ENCODE peak calls at places on chromosomes 16 and 17, in seven cellular contexts. One of them, this sample, is unnamed.

GRCh38 chr16:49589721-49590120 is 216.1 kb downstream of the C16orf78 start:
- DNase-seq in fibroblast of the aortic adventitia: no peak
- DNase-seq in GM23338: no peak
- DNase-seq in mammary epithelial cell: no peak
- DNase-seq in endothelial cell of umbilical vein: no peak
- DNase-seq in choroid plexus epithelial cell: no peak
- DNase-seq in fibroblast of lung: no peak
- DNase-seq in this sample: no peak

GRCh38 chr16:17161034-17161433 is 309.7 kb downstream of the XYLT1 start:
- DNase-seq in choroid plexus epithelial cell: no peak
- DNase-seq in fibroblast of lung: no peak
- DNase-seq in endothelial cell of umbilical vein: no peak
- DNase-seq in GM23338: peak
- DNase-seq in mammary epithelial cell: no peak
- DNase-seq in fibroblast of the aortic adventitia: no peak
- DNase-seq in this sample: no peak

GRCh38 chr17:75919611-75920010 is 14.9 kb upstream of the MRPL38 start:
- DNase-seq in GM23338: no peak
- DNase-seq in choroid plexus epithelial cell: no peak
- DNase-seq in endothelial cell of umbilical vein: no peak
- DNase-seq in fibroblast of lung: no peak
- DNase-seq in fibroblast of the aortic adventitia: no peak
- DNase-seq in mammary epithelial cell: no peak
- DNase-seq in this sample: no peak

GRCh38 chr16:57994778-57995177 is 5.7 kb downstream of the ZNF319 start:
- DNase-seq in fibroblast of lung: no peak
- DNase-seq in mammary epithelial cell: peak
- DNase-seq in GM23338: peak
- DNase-seq in choroid plexus epithelial cell: peak
- DNase-seq in endothelial cell of umbilical vein: no peak
- DNase-seq in fibroblast of the aortic adventitia: peak
- DNase-seq in this sample: peak

GRCh38 chr16:84967828-84968227 is 43.5 kb downstream of the ZDHHC7 start:
- DNase-seq in endothelial cell of umbilical vein: no peak
- DNase-seq in GM23338: no peak
- DNase-seq in fibroblast of lung: no peak
- DNase-seq in mammary epithelial cell: no peak
- DNase-seq in choroid plexus epithelial cell: no peak
- DNase-seq in fibroblast of the aortic adventitia: no peak
- DNase-seq in this sample: peak

GRCh38 chr17:46978489-46979022 is 497 bp downstream of the RPRML start:
- DNase-seq in endothelial cell of umbilical vein: no peak
- DNase-seq in choroid plexus epithelial cell: no peak
- DNase-seq in fibroblast of the aortic adventitia: no peak
- DNase-seq in fibroblast of lung: no peak
- DNase-seq in mammary epithelial cell: no peak
- DNase-seq in GM23338: peak
- DNase-seq in this sample: no peak

GRCh38 chr16:67241008-67241900 is 6.0 kb downstream of the FHOD1 start:
- DNase-seq in choroid plexus epithelial cell: peak
- DNase-seq in fibroblast of the aortic adventitia: peak
- DNase-seq in GM23338: peak
- DNase-seq in endothelial cell of umbilical vein: peak
- DNase-seq in fibroblast of lung: peak
- DNase-seq in mammary epithelial cell: peak
- DNase-seq in this sample: peak

GRCh38 chr16:85809645-85810044 is 10.2 kb downstream of the COX4I1 start:
- DNase-seq in fibroblast of the aortic adventitia: no peak
- DNase-seq in fibroblast of lung: no peak
- DNase-seq in GM23338: no peak
- DNase-seq in endothelial cell of umbilical vein: no peak
- DNase-seq in mammary epithelial cell: no peak
- DNase-seq in choroid plexus epithelial cell: no peak
- DNase-seq in this sample: no peak

GRCh38 chr16:1964506-1965471 is at the start of gene RPS2:
- DNase-seq in mammary epithelial cell: peak
- DNase-seq in fibroblast of lung: peak
- DNase-seq in endothelial cell of umbilical vein: peak
- DNase-seq in GM23338: peak
- DNase-seq in choroid plexus epithelial cell: peak
- DNase-seq in fibroblast of the aortic adventitia: peak
- DNase-seq in this sample: peak

GRCh38 chr16:1965610-1966009 is 984 bp upstream of the RPS2 start:
- DNase-seq in mammary epithelial cell: peak
- DNase-seq in fibroblast of the aortic adventitia: no peak
- DNase-seq in choroid plexus epithelial cell: no peak
- DNase-seq in GM23338: no peak
- DNase-seq in fibroblast of lung: no peak
- DNase-seq in endothelial cell of umbilical vein: no peak
- DNase-seq in this sample: no peak

GRCh38 chr16:1964046-1964505 is 550 bp downstream of the RPS2 start:
- DNase-seq in GM23338: no peak
- DNase-seq in choroid plexus epithelial cell: peak
- DNase-seq in fibroblast of the aortic adventitia: peak
- DNase-seq in fibroblast of lung: no peak
- DNase-seq in mammary epithelial cell: peak
- DNase-seq in endothelial cell of umbilical vein: peak
- DNase-seq in this sample: peak

GRCh38 chr16:1968146-1968953 is 1.7 kb downstream of the RNF151 start:
- DNase-seq in fibroblast of the aortic adventitia: no peak
- DNase-seq in endothelial cell of umbilical vein: no peak
- DNase-seq in choroid plexus epithelial cell: no peak
- DNase-seq in mammary epithelial cell: no peak
- DNase-seq in GM23338: peak
- DNase-seq in fibroblast of lung: no peak
- DNase-seq in this sample: no peak

DNA sequence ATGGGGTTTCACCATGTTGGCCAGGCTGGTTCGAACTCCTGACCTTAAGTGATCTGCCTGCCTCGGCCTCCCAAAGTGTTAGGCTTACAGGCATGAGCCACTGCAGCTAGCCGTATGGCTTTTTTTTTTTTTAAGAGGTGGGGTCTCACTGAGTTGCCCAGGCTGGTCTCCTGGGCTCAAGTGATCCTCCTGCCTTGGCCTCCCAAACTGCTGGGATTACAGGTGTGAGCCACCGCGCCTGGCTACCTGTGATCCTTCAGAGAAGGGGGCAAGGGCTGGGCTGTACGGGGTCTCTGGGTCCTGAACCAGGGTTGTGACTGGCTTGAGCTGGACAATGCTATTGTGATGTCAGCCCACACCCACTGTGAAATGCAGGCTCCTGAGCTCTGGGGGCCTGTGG is at the start of gene RNF151:
- DNase-seq in fibroblast of the aortic adventitia: no peak
- DNase-seq in mammary epithelial cell: no peak
- DNase-seq in fibroblast of lung: no peak
- DNase-seq in choroid plexus epithelial cell: no peak
- DNase-seq in endothelial cell of umbilical vein: no peak
- DNase-seq in GM23338: no peak
- DNase-seq in this sample: no peak
- H3K4me3 ChIP-seq in fibroblast of the aortic adventitia: peak
- H3K4me3 ChIP-seq in mammary epithelial cell: peak
- H3K4me3 ChIP-seq in fibroblast of lung: peak
- H3K4me3 ChIP-seq in choroid plexus epithelial cell: peak
- H3K4me3 ChIP-seq in endothelial cell of umbilical vein: peak
- H3K4me3 ChIP-seq in GM23338: peak
- H3K4me3 ChIP-seq in this sample: peak

GRCh38 chr17:9004961-9005285 is 16.4 kb upstream of the NTN1 start:
- DNase-seq in fibroblast of the aortic adventitia: no peak
- DNase-seq in choroid plexus epithelial cell: no peak
- DNase-seq in fibroblast of lung: no peak
- DNase-seq in GM23338: no peak
- DNase-seq in endothelial cell of umbilical vein: no peak
- DNase-seq in mammary epithelial cell: no peak
- DNase-seq in this sample: no peak

GRCh38 chr17:9002610-9003354 is 18.5 kb upstream of the NTN1 start:
- DNase-seq in endothelial cell of umbilical vein: no peak
- DNase-seq in choroid plexus epithelial cell: no peak
- DNase-seq in GM23338: peak
- DNase-seq in fibroblast of lung: peak
- DNase-seq in mammary epithelial cell: peak
- DNase-seq in fibroblast of the aortic adventitia: no peak
- DNase-seq in this sample: no peak

GRCh38 chr17:9004132-9004960 is 17.0 kb upstream of the NTN1 start:
- DNase-seq in fibroblast of the aortic adventitia: no peak
- DNase-seq in endothelial cell of umbilical vein: no peak
- DNase-seq in choroid plexus epithelial cell: no peak
- DNase-seq in fibroblast of lung: no peak
- DNase-seq in GM23338: peak
- DNase-seq in mammary epithelial cell: no peak
- DNase-seq in this sample: no peak

GRCh38 chr17:9002236-9002609 is 19.1 kb upstream of the NTN1 start:
- DNase-seq in fibroblast of lung: no peak
- DNase-seq in choroid plexus epithelial cell: no peak
- DNase-seq in endothelial cell of umbilical vein: no peak
- DNase-seq in mammary epithelial cell: peak
- DNase-seq in GM23338: peak
- DNase-seq in fibroblast of the aortic adventitia: no peak
- DNase-seq in this sample: no peak

DNA sequence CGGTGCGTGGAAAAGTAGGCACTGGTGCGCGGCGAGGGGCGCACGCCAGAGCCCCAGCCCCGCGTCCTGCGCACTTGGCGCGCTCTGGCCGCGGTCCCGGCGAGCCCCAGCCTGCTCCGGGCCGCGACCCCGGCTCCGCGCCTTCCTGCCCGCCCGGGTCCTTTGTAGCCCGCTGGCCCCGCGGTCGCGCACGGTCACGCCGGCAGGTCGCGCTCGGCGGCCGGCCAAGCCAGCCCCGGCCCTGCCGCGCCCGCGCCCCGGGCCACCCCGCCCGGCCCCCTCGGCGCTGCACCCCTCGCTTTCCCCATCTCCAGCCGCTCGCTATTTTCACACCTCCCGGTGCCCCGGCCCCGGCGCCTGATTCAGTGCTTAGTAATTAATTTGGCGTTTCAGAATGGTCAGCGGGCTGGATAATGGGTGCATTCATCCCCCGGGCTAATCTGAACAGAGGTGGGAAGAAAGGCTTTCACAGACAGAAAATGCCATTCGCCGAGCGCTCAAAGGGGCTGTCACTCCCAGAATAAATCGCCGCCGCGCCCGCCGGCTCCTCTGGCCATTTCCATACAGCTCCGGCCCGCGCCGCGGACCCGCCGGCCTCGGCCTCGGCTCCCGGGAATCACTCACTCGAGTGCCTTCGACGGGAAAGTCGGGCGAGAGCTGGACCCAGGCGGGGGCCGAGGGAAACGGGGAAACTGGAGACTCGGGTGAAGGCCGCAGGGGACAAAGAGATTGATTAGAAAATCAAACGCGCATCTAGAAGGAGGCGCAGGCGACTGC is 17.8 kb upstream of the NTN1 start:
- DNase-seq in fibroblast of lung: no peak
- DNase-seq in mammary epithelial cell: peak
- DNase-seq in endothelial cell of umbilical vein: no peak
- DNase-seq in GM23338: peak
- DNase-seq in choroid plexus epithelial cell: no peak
- DNase-seq in fibroblast of the aortic adventitia: no peak
- DNase-seq in this sample: no peak
- TF ChIP-seq CTCF in fibroblast of lung: no peak
- TF ChIP-seq CTCF in mammary epithelial cell: no peak
- TF ChIP-seq CTCF in endothelial cell of umbilical vein: no peak
- TF ChIP-seq CTCF in GM23338: no peak
- TF ChIP-seq CTCF in choroid plexus epithelial cell: no peak
- TF ChIP-seq CTCF in fibroblast of the aortic adventitia: no peak
- TF ChIP-seq CTCF in this sample: no peak

DNA sequence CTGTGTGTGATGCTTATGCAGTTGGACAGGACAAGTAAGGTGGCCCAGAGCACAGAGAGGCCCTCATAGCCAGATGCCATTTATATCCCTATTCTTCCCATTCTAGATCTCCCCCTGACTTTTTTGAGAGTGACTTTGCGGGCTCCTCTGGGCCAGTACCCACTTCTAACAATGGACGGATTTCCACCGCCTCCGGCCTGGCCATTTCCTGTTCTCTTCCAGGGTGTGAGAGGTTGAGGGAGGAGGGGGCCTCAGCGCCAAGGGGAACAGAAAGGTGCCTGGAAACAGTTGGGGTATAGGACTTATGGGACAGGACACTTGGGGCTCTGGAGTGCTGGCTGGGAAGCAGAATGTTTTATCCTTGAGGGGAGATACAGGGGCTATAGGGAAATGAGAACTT is 3.4 kb downstream of the TAOK2 start:
- DNase-seq in fibroblast of the aortic adventitia: no peak
- DNase-seq in choroid plexus epithelial cell: no peak
- DNase-seq in mammary epithelial cell: no peak
- DNase-seq in GM23338: no peak
- DNase-seq in endothelial cell of umbilical vein: peak
- DNase-seq in fibroblast of lung: no peak
- DNase-seq in this sample: no peak
- H3K4me3 ChIP-seq in fibroblast of the aortic adventitia: peak
- H3K4me3 ChIP-seq in choroid plexus epithelial cell: no peak
- H3K4me3 ChIP-seq in mammary epithelial cell: no peak
- H3K4me3 ChIP-seq in GM23338: peak
- H3K4me3 ChIP-seq in endothelial cell of umbilical vein: no peak
- H3K4me3 ChIP-seq in fibroblast of lung: no peak
- H3K4me3 ChIP-seq in this sample: no peak

GRCh38 chr17:62650587-62650986 is 23.1 kb downstream of the MRC2 start:
- DNase-seq in fibroblast of the aortic adventitia: no peak
- DNase-seq in fibroblast of lung: no peak
- DNase-seq in mammary epithelial cell: peak
- DNase-seq in choroid plexus epithelial cell: no peak
- DNase-seq in GM23338: no peak
- DNase-seq in endothelial cell of umbilical vein: no peak
- DNase-seq in this sample: no peak

GRCh38 chr17:62656446-62656845 is 29.0 kb downstream of the MRC2 start:
- DNase-seq in mammary epithelial cell: no peak
- DNase-seq in fibroblast of lung: no peak
- DNase-seq in fibroblast of the aortic adventitia: no peak
- DNase-seq in choroid plexus epithelial cell: no peak
- DNase-seq in endothelial cell of umbilical vein: no peak
- DNase-seq in GM23338: no peak
- DNase-seq in this sample: no peak

GRCh38 chr17:62653831-62654829 is 26.7 kb downstream of the MRC2 start:
- DNase-seq in choroid plexus epithelial cell: peak
- DNase-seq in fibroblast of lung: peak
- DNase-seq in mammary epithelial cell: no peak
- DNase-seq in endothelial cell of umbilical vein: no peak
- DNase-seq in fibroblast of the aortic adventitia: peak
- DNase-seq in GM23338: no peak
- DNase-seq in this sample: peak

GRCh38 chr17:62652251-62653001 is 25.0 kb downstream of the MRC2 start:
- DNase-seq in choroid plexus epithelial cell: peak
- DNase-seq in mammary epithelial cell: peak
- DNase-seq in endothelial cell of umbilical vein: peak
- DNase-seq in fibroblast of lung: peak
- DNase-seq in fibroblast of the aortic adventitia: peak
- DNase-seq in GM23338: peak
- DNase-seq in this sample: peak

DNA sequence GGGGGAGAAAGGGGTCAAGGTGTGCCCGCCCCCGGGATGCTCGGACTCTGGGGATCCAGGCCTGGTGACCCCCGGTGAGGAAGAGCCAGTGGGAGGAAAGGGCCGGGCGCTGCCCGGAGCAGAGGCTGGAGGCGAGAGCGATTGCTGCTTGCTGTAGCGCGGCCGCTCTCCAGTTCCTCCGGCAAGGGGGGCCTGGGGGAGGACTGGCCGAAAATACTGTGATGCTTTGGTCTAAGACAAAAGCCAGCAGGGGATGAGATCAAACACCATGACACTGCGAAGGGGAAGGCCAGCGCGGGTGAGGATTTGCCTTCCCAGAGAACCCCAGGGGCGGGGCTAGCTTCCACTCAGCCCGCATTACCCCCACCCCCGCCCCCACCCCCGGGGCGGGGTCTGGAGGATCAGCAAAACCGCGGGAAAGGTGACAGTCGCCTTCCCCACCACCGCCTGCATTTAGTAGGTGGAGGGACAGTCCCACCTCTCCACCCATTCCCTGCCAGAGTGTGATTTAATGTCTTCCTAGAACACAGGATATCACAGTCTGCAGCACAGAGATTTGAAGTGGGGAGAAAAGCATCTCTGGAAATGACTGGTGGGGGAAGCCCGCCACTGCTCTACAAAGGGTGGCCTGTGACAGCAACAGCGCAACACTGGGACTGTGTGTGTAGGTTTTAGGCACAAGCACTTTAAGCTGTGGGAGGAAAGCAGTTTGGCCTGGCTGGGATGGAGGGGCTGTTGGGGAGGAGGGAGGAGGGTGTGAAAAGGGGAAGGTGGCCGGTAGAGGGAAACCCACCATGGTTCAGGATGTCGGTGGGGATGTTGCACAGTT is 25.7 kb downstream of the MRC2 start:
- DNase-seq in fibroblast of lung: peak
- DNase-seq in GM23338: peak
- DNase-seq in fibroblast of the aortic adventitia: peak
- DNase-seq in choroid plexus epithelial cell: peak
- DNase-seq in endothelial cell of umbilical vein: peak
- DNase-seq in mammary epithelial cell: no peak
- DNase-seq in this sample: peak
- TF ChIP-seq CTCF in fibroblast of lung: peak
- TF ChIP-seq CTCF in GM23338: no peak
- TF ChIP-seq CTCF in fibroblast of the aortic adventitia: peak
- TF ChIP-seq CTCF in choroid plexus epithelial cell: peak
- TF ChIP-seq CTCF in endothelial cell of umbilical vein: no peak
- TF ChIP-seq CTCF in mammary epithelial cell: no peak
- TF ChIP-seq CTCF in this sample: no peak